ENCODE peak calls at places on chromosomes 5 and 9, in six cellular contexts. V, P, J, A, E and G are unnamed samples.

GRCh38 chr5:13664377-13664776 is 280.1 kb downstream of the DNAH5 start:
- DNase-seq in V (no peak), P (no peak), J (no peak), A (no peak), E (peak; percentile 100), G (no peak)

GRCh38 chr5:89253931-89254330 is 370.9 kb upstream of the MEF2C start:
- DNase-seq in V (no peak), P (no peak), J (no peak), A (no peak), E (no peak), G (no peak)

GRCh38 chr5:154038241-154038603 is 488 bp downstream of the FAM114A2 start:
- DNase-seq in V (peak; percentile 23), P (no peak), J (peak; percentile 21), A (peak; percentile 71), E (no peak), G (no peak)

GRCh38 chr9:76912631-76913275 is 6.8 kb upstream of the PRUNE2 start:
- DNase-seq in V (no peak), P (no peak), J (no peak), A (no peak), E (peak; percentile 7), G (no peak)

GRCh38 chr5:41399840-41400239 is 110.6 kb downstream of the PLCXD3 start:
- DNase-seq in V (no peak), P (no peak), J (no peak), A (no peak), E (no peak), G (no peak)

GRCh38 chr9:86821011-86821845 is 126.1 kb downstream of the GAS1 start:
- DNase-seq in V (no peak), P (no peak), J (no peak), A (no peak), E (peak; percentile 36), G (no peak)

GRCh38 chr5:154642499-154643245 is 112.5 kb upstream of the LARP1 start:
- DNase-seq in V (peak; percentile 52), P (no peak), J (peak; percentile 50), A (no peak), E (peak; percentile 30), G (no peak)

GRCh38 chr9:104071589-104071988 is 22.5 kb upstream of the SMC2 start:
- DNase-seq in V (no peak), P (no peak), J (no peak), A (no peak), E (no peak), G (no peak)

GRCh38 chr5:177116631-177117373 is 16.8 kb upstream of the NSD1 start:
- DNase-seq in V (peak; percentile 87), P (peak; percentile 97), J (peak; percentile 84), A (peak; percentile 94), E (peak; percentile 53), G (peak; percentile 82)

GRCh38 chr5:122978068-122978467 is 58.5 kb downstream of the PPIC start:
- DNase-seq in V (no peak), P (no peak), J (no peak), A (no peak), E (no peak), G (no peak)

GRCh38 chr5:143101134-143101533 is 302.4 kb downstream of the NR3C1 start:
- DNase-seq in V (no peak), P (no peak), J (no peak), A (no peak), E (no peak), G (no peak)

GRCh38 chr5:97412959-97413358 is 229.9 kb upstream of the RIOK2 start:
- DNase-seq in V (no peak), P (no peak), J (no peak), A (no peak), E (no peak), G (no peak)

GRCh38 chr5:147245381-147246055 is 10.7 kb downstream of the STK32A start:
- DNase-seq in V (no peak), P (no peak), J (no peak), A (no peak), E (no peak), G (no peak)

GRCh38 chr9:98992885-98993569 is 49.3 kb downstream of the COL15A1 start:
- DNase-seq in V (no peak), P (no peak), J (no peak), A (no peak), E (no peak), G (no peak)

GRCh38 chr5:177595991-177596774 is 3.7 kb upstream of the B4GALT7 start:
- DNase-seq in V (no peak), P (no peak), J (no peak), A (no peak), E (no peak), G (no peak)

GRCh38 chr5:133756756-133757155 is 144.4 kb upstream of the FSTL4 start:
- DNase-seq in V (no peak), P (no peak), J (no peak), A (no peak), E (no peak), G (no peak)

GRCh38 chr9:121156263-121156731 is 45.4 kb downstream of the RAB14 start:
- DNase-seq in V (no peak), P (no peak), J (no peak), A (no peak), E (peak; percentile 90), G (no peak)

GRCh38 chr9:127884427-127884911 is 7.0 kb upstream of the AK1 start:
- DNase-seq in V (peak; percentile 73), P (no peak), J (peak; percentile 76), A (peak; percentile 68), E (no peak), G (no peak)

GRCh38 chr5:81786509-81786908 is 35.6 kb upstream of the SSBP2 start:
- DNase-seq in V (no peak), P (no peak), J (no peak), A (no peak), E (no peak), G (no peak)

GRCh38 chr9:4743131-4743875 is 2.3 kb upstream of the AK3 start:
- DNase-seq in V (no peak), P (no peak), J (no peak), A (no peak), E (no peak), G (no peak)

GRCh38 chr9:100379862-100380261 is 27.1 kb upstream of the TEX10 start:
- DNase-seq in V (no peak), P (no peak), J (no peak), A (no peak), E (peak; percentile 77), G (no peak)

GRCh38 chr5:42507451-42508092 is 84.3 kb downstream of the GHR start:
- DNase-seq in V (no peak), P (no peak), J (no peak), A (peak; percentile 27), E (no peak), G (no peak)

GRCh38 chr5:172450453-172450852 is 3.9 kb downstream of the SH3PXD2B start:
- DNase-seq in V (no peak), P (no peak), J (no peak), A (peak; percentile 13), E (no peak), G (no peak)
- H3K4me3 ChIP-seq in V (no peak overlapping the region), P (no peak overlapping the region), J (no peak overlapping the region), A (no peak overlapping the region), E (no peak overlapping the region), G (no peak overlapping the region)

DNA sequence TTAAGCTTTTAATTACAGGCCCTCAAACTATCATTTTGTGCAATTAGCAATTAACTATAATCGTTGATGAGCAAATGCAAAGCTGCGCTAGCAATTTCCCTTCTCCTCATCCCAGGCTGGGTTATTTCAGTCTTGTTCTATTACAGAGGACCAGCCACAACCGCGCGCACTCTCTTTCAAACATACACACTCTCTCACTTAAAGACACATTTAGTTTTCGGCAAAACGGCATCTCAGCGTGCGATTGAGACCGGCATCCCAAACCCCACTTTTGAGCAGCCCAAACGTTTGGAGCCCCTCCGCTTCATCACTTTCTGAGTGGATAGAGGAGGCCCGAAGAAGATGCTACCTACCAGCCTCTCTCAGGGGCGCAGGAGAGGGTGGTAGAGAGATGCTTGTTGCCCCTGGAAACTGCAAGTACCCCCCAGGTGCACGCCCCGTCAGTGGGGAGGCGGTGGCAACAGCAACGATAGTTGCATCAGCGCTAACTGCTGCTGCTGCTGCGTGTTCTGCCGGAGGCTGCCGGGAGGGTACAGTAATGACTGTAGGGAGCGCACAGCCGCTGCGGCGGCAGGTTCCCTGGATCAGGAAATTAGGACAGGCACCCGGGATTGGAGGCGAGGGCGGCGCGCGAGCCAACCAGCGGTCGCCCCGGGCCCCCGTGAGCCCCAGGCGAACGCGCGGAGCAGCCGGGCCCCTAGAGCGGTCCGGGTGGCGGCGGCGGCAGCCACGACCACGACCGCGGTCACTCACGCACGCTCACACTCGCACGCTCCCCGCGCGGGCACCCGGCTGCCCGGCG is 510 bp upstream of the VLDLR start:
- DNase-seq in V (peak; percentile 90), P (peak; percentile 93), J (peak; percentile 89), A (peak; percentile 83), E (peak; percentile 87), G (no peak)
- TF ChIP-seq POLR2A in V (peak; percentile 86), P (no peak), J (peak; percentile 80), A (no peak), E (peak; percentile 64), G (no peak)

GRCh38 chr9:105686936-105687335 is 7.4 kb upstream of the TMEM38B start:
- DNase-seq in V (no peak), P (no peak), J (no peak), A (no peak), E (no peak), G (no peak)

GRCh38 chr9:105694848-105695581 is 674 bp downstream of the TMEM38B start:
- DNase-seq in V (peak; percentile 83), P (peak; percentile 90), J (peak; percentile 62), A (peak; percentile 91), E (peak; percentile 37), G (peak; percentile 61)

GRCh38 chr9:105693435-105694275 is 686 bp upstream of the TMEM38B start:
- DNase-seq in V (no peak), P (no peak), J (no peak), A (no peak), E (peak; percentile 2), G (no peak)

GRCh38 chr9:105694320-105694847 is at the start of gene TMEM38B:
- DNase-seq in V (peak; percentile 86), P (peak; percentile 96), J (peak; percentile 77), A (peak; percentile 95), E (peak; percentile 58), G (peak; percentile 36)

GRCh38 chr9:105690742-105691141 is 3.6 kb upstream of the TMEM38B start:
- DNase-seq in V (no peak), P (no peak), J (no peak), A (no peak), E (peak; percentile 22), G (no peak)
- TF ChIP-seq CTCF in V (peak; percentile 38), P (no peak), J (peak; percentile 11), A (no peak), E (peak; percentile 49), G (peak; percentile 23)

DNA sequence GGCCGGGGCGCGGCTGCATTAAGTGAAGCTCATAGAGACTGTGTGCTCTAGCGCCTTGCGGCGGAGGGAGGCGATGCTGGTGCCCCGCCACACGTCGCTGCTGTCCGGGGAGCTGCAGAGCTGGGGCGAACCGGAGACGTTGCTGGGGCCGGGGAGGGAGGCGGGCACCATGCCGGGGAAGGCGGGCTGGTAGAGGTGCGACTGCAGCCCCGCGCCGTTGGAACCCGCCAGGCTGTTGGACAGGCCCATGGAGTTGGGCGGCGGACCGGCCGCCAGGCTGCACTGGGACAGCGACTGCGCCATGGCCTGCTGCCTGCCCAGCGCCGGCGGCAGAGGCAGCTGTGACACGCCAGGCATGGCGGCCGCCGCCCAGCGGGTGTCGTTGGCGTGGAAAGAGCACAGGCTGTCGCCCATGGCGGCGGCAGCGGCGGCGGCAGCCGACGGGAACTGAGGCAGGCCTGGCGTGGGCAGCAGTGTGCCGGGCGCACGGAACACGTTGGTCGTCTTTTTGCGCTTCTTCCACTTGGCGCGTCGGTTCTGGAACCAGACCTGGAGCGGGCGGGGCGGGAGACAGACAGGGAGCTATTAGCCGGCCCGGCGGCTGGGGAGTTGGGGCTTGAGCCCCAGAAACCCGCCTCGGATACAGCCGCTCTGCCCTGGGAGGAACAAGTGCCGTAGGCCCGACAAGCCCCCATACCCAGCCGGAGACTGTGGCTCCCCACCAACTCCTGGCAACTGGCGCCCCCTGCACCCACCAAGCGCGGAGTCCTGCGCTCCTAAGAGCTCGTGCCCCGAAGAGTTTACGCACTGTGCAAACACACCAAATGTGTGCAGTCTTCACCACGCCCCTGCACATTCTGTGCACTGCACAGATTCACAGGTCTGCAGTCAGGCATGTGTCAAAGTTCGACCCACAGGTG is 8.0 kb downstream of the OTP start:
- DNase-seq in V (peak; percentile 51), P (peak; percentile 89), J (peak; percentile 60), A (peak; percentile 87), E (no peak), G (no peak)
- H3K4me3 ChIP-seq in V (peak overlapping the region; percentile 32), P (peak overlapping the region; percentile 56), J (no peak overlapping the region), A (peak overlapping the region; percentile 58), E (peak overlapping the region; percentile 38), G (peak overlapping the region; percentile 18)